ENCODE peak calls at places on chromosomes 12 and 14, in four cellular contexts. T, Y, K and U are unnamed samples.

GRCh38 chr12:91952916-91953315 is 192.7 kb downstream of the BTG1 start:
- DNase-seq in Y (no peak), T (no peak), K (no peak), U (no peak)

GRCh38 chr12:8779281-8779680 is 43.1 kb upstream of the A2ML1 start:
- DNase-seq in T (no peak), Y (no peak), K (no peak), U (no peak)

GRCh38 chr14:75946785-75947184 is 35.0 kb downstream of the TGFB3 start:
- DNase-seq in K (no peak), T (no peak), Y (no peak), U (no peak)

GRCh38 chr12:75635606-75636444 is 124.4 kb upstream of the KRR1 start:
- DNase-seq in K (peak), Y (no peak), T (no peak), U (peak)

GRCh38 chr12:49187184-49187583 is 1.7 kb downstream of the TUBA1A start:
- DNase-seq in T (peak), K (no peak), Y (peak), U (no peak)

GRCh38 chr14:43894534-43894933 is 612.5 kb downstream of the FSCB start:
- DNase-seq in Y (no peak), T (no peak), K (no peak), U (no peak)

GRCh38 chr14:59184396-59184795 is 4.1 kb upstream of the DAAM1 start:
- DNase-seq in Y (no peak), K (no peak), T (no peak), U (no peak)

GRCh38 chr12:79127268-79127895 is 262.8 kb downstream of the SYT1 start:
- DNase-seq in T (no peak), K (peak), Y (no peak), U (peak)

GRCh38 chr14:72448212-72448611 is 445.7 kb downstream of the DPF3 start:
- DNase-seq in T (no peak), K (no peak), Y (no peak), U (no peak)